ENCODE peak calls at places on chromosome 14, in five cellular contexts. P is non-pigmented ciliary epithelial cell; Z is stimulated activated CD4-positive, alpha-beta T cell treated with anti-CD3 and anti-CD28 coated beads, Interleukin-1b, Interleukin-23, amount 100 ng/mL, for 48 hours; I is activated CD8-positive, alpha-beta memory T cell treated with anti-CD3 and anti-CD28 coated beads for 48 hours; R is B cell. G is an unnamed sample.

GRCh38 chr14:75452900-75453816 is 25.3 kb downstream of the JDP2 start:
- DNase-seq in P (peak), Z (no peak), I (no peak), R (no peak), G (no peak)

GRCh38 chr14:36097356-36097755 is 79.2 kb downstream of the PTCSC3 start:
- DNase-seq in P (no peak), Z (no peak), I (no peak), R (no peak), G (no peak)

GRCh38 chr14:90454041-90455000 is 57.5 kb downstream of the CALM1 start:
- DNase-seq in P (peak), Z (no peak), I (no peak), R (no peak), G (no peak)

GRCh38 chr14:70782361-70782760 is 27.0 kb downstream of the MAP3K9 start:
- DNase-seq in P (peak), Z (no peak), I (peak), R (no peak), G (no peak)

GRCh38 chr14:71235865-71236264 is 328.6 kb downstream of the PCNX1 start:
- DNase-seq in P (no peak), Z (no peak), I (no peak), R (no peak), G (no peak)

GRCh38 chr14:94685166-94685581 is 73.0 kb downstream of the SERPINA3 start:
- DNase-seq in P (no peak), Z (no peak), I (no peak), R (no peak), G (no peak)

GRCh38 chr14:94625353-94625635 is 13.1 kb downstream of the SERPINA3 start:
- DNase-seq in P (no peak), Z (no peak), I (no peak), R (no peak), G (no peak)

GRCh38 chr14:50521912-50522341 is 10.4 kb downstream of the MAP4K5 start:
- DNase-seq in P (no peak), Z (no peak), I (no peak), R (no peak), G (peak)

GRCh38 chr14:44449694-44450093 is 57.4 kb downstream of the FSCB start:
- DNase-seq in P (no peak), Z (no peak), I (no peak), R (no peak), G (no peak)

GRCh38 chr14:99325016-99325415 is 53.0 kb upstream of the BCL11B start:
- DNase-seq in P (no peak), Z (no peak), I (no peak), R (no peak), G (no peak)

GRCh38 chr14:99143126-99143525 is 128.9 kb downstream of the BCL11B start:
- DNase-seq in P (no peak), Z (no peak), I (no peak), R (no peak), G (no peak)

GRCh38 chr14:88551094-88551870 is 3.5 kb downstream of the PTPN21 start:
- DNase-seq in P (no peak), Z (peak), I (no peak), R (no peak), G (peak)

GRCh38 chr14:90159147-90159546 is 97.2 kb upstream of the PSMC1 start:
- DNase-seq in P (no peak), Z (no peak), I (no peak), R (no peak), G (no peak)

GRCh38 chr14:22650960-22651521 is 6.9 kb upstream of the OR6J1 start:
- DNase-seq in P (no peak), Z (peak), I (no peak), R (no peak), G (peak)

GRCh38 chr14:83419420-83419819 is 1885.8 kb upstream of the SEL1L start:
- DNase-seq in P (no peak), Z (no peak), I (no peak), R (no peak), G (no peak)

GRCh38 chr14:66443785-66444184 is 42.4 kb upstream of the CCDC196 start:
- DNase-seq in P (no peak), Z (no peak), I (no peak), R (no peak), G (no peak)

GRCh38 chr14:40581264-40581663 is 1025.4 kb upstream of the LRFN5 start:
- DNase-seq in P (no peak), Z (no peak), I (no peak), R (no peak), G (no peak)

GRCh38 chr14:37595809-37596595 is 573 bp downstream of the TTC6 start:
- DNase-seq in P (no peak), Z (peak), I (peak), R (no peak), G (no peak)

GRCh38 chr14:50594577-50595316 is 34.8 kb downstream of the ATL1 start:
- DNase-seq in P (no peak), Z (no peak), I (no peak), R (no peak), G (no peak)

GRCh38 chr14:23629831-23630396 is 6.2 kb upstream of the DHRS2 start:
- DNase-seq in P (no peak), Z (no peak), I (no peak), R (no peak), G (no peak)

GRCh38 chr14:29030970-29031369 is 264.4 kb downstream of the FOXG1 start:
- DNase-seq in P (no peak), Z (no peak), I (no peak), R (no peak), G (no peak)